ENCODE peak calls at places on chromosome 3, in five cellular contexts. T is activated CD8-positive, alpha-beta memory T cell treated with anti-CD3 and anti-CD28 coated beads for 48 hours; C is mucosa of gallbladder; O is foreskin fibroblast; H is IMR-90. B is an unnamed sample.

GRCh38 chr3:177490626-177491025 is 293.3 kb upstream of the TBL1XR1 start:
- DNase-seq in T (no peak), O (no peak), H (no peak), C (no peak), B (no peak)

GRCh38 chr3:51969841-51970240 is 2.6 kb upstream of the PCBP4 start:
- DNase-seq in O (no peak), C (no peak), H (no peak), T (no peak), B (no peak)

GRCh38 chr3:129632556-129632955 is 26.1 kb upstream of the PLXND1 start:
- DNase-seq in O (no peak), T (no peak), C (no peak), H (no peak), B (no peak)

GRCh38 chr3:31581660-31582059 is 48.9 kb downstream of the STT3B start:
- DNase-seq in T (no peak), C (no peak), O (peak), H (peak), B (no peak)

GRCh38 chr3:25849641-25850040 is 59.8 kb downstream of the OXSM start:
- DNase-seq in C (no peak), T (no peak), H (peak), O (peak), B (peak)

GRCh38 chr3:77039606-77040553 is at the start of gene ROBO2:
- DNase-seq in T (no peak), O (peak), H (peak), C (peak), B (no peak)

GRCh38 chr3:97883736-97884135 is 61.9 kb downstream of the CRYBG3 start:
- DNase-seq in T (no peak), O (no peak), H (no peak), C (no peak), B (no peak)

GRCh38 chr3:115164374-115165221 is 17.5 kb upstream of the ZBTB20 start:
- DNase-seq in T (no peak), O (no peak), C (no peak), H (no peak), B (no peak)

GRCh38 chr3:139111392-139112229 is 66.9 kb upstream of the PRR23C start:
- DNase-seq in C (peak), H (peak), O (peak), T (no peak), B (peak)

GRCh38 chr3:193132923-193133463 is 108.0 kb upstream of the PLAAT1 start:
- DNase-seq in O (peak), C (no peak), H (no peak), T (no peak), B (no peak)

GRCh38 chr3:179695672-179696313 is 43.0 kb downstream of the USP13 start:
- DNase-seq in T (no peak), H (no peak), C (no peak), O (no peak), B (no peak)

GRCh38 chr3:9396301-9396631 is 1.1 kb upstream of the SETD5 start:
- DNase-seq in O (peak), C (peak), T (no peak), H (peak), B (peak)

GRCh38 chr3:186002884-186003472 is 65.2 kb upstream of the TRA2B start:
- DNase-seq in H (peak), O (peak), T (no peak), C (no peak), B (peak)

GRCh38 chr3:133942761-133943535 is 47.3 kb upstream of the RAB6B start:
- DNase-seq in O (no peak), H (no peak), T (no peak), C (no peak), B (no peak)

GRCh38 chr3:57803647-57804081 is 47.6 kb downstream of the SLMAP start:
- DNase-seq in H (peak), O (peak), T (no peak), C (peak), B (peak)

GRCh38 chr3:55066406-55067128 is 138.7 kb upstream of the LRTM1 start:
- DNase-seq in H (peak), C (no peak), T (no peak), O (no peak), B (no peak)

GRCh38 chr3:120170223-120170622 is 76.0 kb upstream of the GSK3B start:
- DNase-seq in C (no peak), H (peak), O (peak), T (no peak), B (peak)

GRCh38 chr3:99938270-99938955 is 120.8 kb downstream of the CMSS1 start:
- DNase-seq in H (peak), O (peak), C (no peak), T (no peak), B (no peak)

GRCh38 chr3:45993421-45994027 is 2.1 kb downstream of the FYCO1 start:
- DNase-seq in O (peak), C (no peak), T (no peak), H (no peak), B (no peak)

GRCh38 chr3:88005066-88005465 is 53.7 kb downstream of the CGGBP1 start:
- DNase-seq in T (no peak), O (peak), C (no peak), H (peak), B (peak)

GRCh38 chr3:8769088-8769822 is at the start of gene OXTR:
- DNase-seq in T (peak), O (peak), H (peak), C (peak), B (peak)

GRCh38 chr3:196948442-196949365 is 6.4 kb upstream of the NCBP2 start:
- DNase-seq in O (peak), H (no peak), C (no peak), T (no peak), B (no peak)

GRCh38 chr3:185582236-185582635 is 3.9 kb upstream of the SENP2 start:
- DNase-seq in O (no peak), T (no peak), C (no peak), H (no peak), B (no peak)

GRCh38 chr3:42652251-42652610 is 1.3 kb upstream of the ZBTB47 start:
- DNase-seq in C (no peak), O (no peak), H (no peak), T (no peak), B (peak)

GRCh38 chr3:192055946-192056345 is 595.0 kb downstream of the PYDC2 start:
- DNase-seq in O (no peak), C (no peak), H (no peak), T (no peak), B (no peak)

GRCh38 chr3:117127147-117127546 is 417.6 kb downstream of the TUSC7 start:
- DNase-seq in C (no peak), H (no peak), O (no peak), T (no peak), B (no peak)

GRCh38 chr3:10485380-10485779 is 20.0 kb downstream of the ATP2B2 start:
- DNase-seq in T (no peak), C (no peak), O (no peak), H (no peak), B (no peak)

GRCh38 chr3:102529452-102529851 is 94.6 kb downstream of the ZPLD1 start:
- DNase-seq in C (peak), T (no peak), O (peak), H (peak), B (peak)

GRCh38 chr3:89042251-89042650 is 65.2 kb upstream of the EPHA3 start:
- DNase-seq in O (peak), C (no peak), H (no peak), T (no peak), B (no peak)

GRCh38 chr3:183527421-183527979 is 28.0 kb downstream of the KLHL6 start:
- DNase-seq in C (no peak), H (no peak), O (no peak), T (no peak), B (no peak)

GRCh38 chr3:187973977-187974856 is 179.7 kb upstream of the LPP start:
- DNase-seq in T (no peak), O (no peak), C (no peak), H (no peak), B (no peak)